ENCODE peak calls at places on chromosomes 7 and 10, in four cellular contexts. G is tibial nerve, N is IMR-90, K is right cardiac atrium. H is an unnamed sample. For H3K27me3 and H3K4me1, the result is how much of the 10 kb centered on the place peaks cover.

GRCh38 chr10:132712291-132712690 is 73.7 kb downstream of the NKX6-2 start:
- DNase-seq in G (no peak), N (no peak), K (no peak), H (no peak)

GRCh38 chr7:115662120-115662519 is 368.4 kb downstream of the TFEC start:
- DNase-seq in G (no peak), N (peak), K (no peak), H (no peak)

GRCh38 chr10:129744896-129745750 is 219.0 kb downstream of the EBF3 start:
- DNase-seq in G (no peak), N (no peak), K (no peak), H (no peak)

GRCh38 chr7:72404743-72405142 is 7.4 kb downstream of the CALN1 start:
- DNase-seq in G (no peak), N (no peak), K (no peak), H (no peak)

GRCh38 chr10:131238669-131239280 is 72.7 kb downstream of the TCERG1L start:
- DNase-seq in G (no peak), N (no peak), K (no peak), H (no peak)

GRCh38 chr7:80087768-80088170 is 46.9 kb upstream of the GNAI1 start:
- DNase-seq in G (no peak), N (no peak), K (no peak), H (no peak)

GRCh38 chr7:108525327-108525984 is 479 bp downstream of the PNPLA8 start:
- DNase-seq in G (no peak), N (peak), K (peak), H (no peak)

GRCh38 chr7:156903232-156903909 is 10.4 kb upstream of the LMBR1 start:
- DNase-seq in G (peak), N (peak), K (peak), H (peak)

GRCh38 chr7:5607958-5608656 is 173.4 kb downstream of the RNF216 start:
- DNase-seq in G (no peak), N (no peak), K (no peak), H (no peak)

GRCh38 chr7:106386958-106387357 is 102.2 kb upstream of the NAMPT start:
- DNase-seq in G (no peak), N (no peak), K (no peak), H (no peak)

GRCh38 chr7:125563964-125564529 is 634.4 kb upstream of the POT1 start:
- DNase-seq in G (no peak), N (no peak), K (no peak), H (no peak)

GRCh38 chr10:89481662-89482061 is 53.7 kb downstream of the SLC16A12 start:
- DNase-seq in G (no peak), N (peak), K (no peak), H (no peak)

GRCh38 chr10:71766717-71767419 is 6.5 kb downstream of the VSIR start:
- DNase-seq in G (peak), N (peak), K (peak), H (no peak)

GRCh38 chr10:72567421-72567820 is 58.5 kb downstream of the MICU1 start:
- DNase-seq in G (no peak), N (peak), K (peak), H (no peak)

GRCh38 chr10:49312291-49312869 is 13.4 kb downstream of the C10orf71 start:
- DNase-seq in G (no peak), N (no peak), K (no peak), H (no peak)

GRCh38 chr10:72809033-72809432 is 84.5 kb upstream of the OIT3 start:
- DNase-seq in G (no peak), N (peak), K (no peak), H (no peak)

GRCh38 chr7:39465055-39465929 is 100.9 kb upstream of the YAE1 start:
- DNase-seq in G (peak), N (peak), K (peak), H (peak)

GRCh38 chr7:2978403-2978802 is 65.3 kb downstream of the CARD11 start:
- DNase-seq in G (peak), N (no peak), K (no peak), H (no peak)

GRCh38 chr10:35882422-35883150 is 240.5 kb upstream of the FZD8 start:
- DNase-seq in G (no peak), N (no peak), K (no peak), H (no peak)

GRCh38 chr10:111106081-111106480 is 29.3 kb downstream of the ADRA2A start:
- DNase-seq in G (no peak), N (no peak), K (no peak), H (no peak)

GRCh38 chr7:158955932-158956804 is 99.8 kb downstream of the DYNC2I1 start:
- DNase-seq in G (no peak), N (no peak), K (no peak), H (no peak)

GRCh38 chr7:134448359-134449229 is 10.3 kb downstream of the AKR1B1 start:
- DNase-seq in G (no peak), N (peak), K (no peak), H (no peak)

GRCh38 chr10:44395902-44396670 is 11.2 kb upstream of the CXCL12 start:
- DNase-seq in G (no peak), N (no peak), K (no peak), H (no peak)

GRCh38 chr10:66639351-66639750 is 286.5 kb upstream of the LRRTM3 start:
- DNase-seq in G (no peak), N (peak), K (no peak), H (no peak)
- H3K27me3 ChIP-seq in G (under half), N (under half), K (under half), H (under half)

GRCh38 chr7:27109533-27110162 is 7.2 kb upstream of the HOXA2 start:
- DNase-seq in G (no peak), N (peak), K (no peak), H (no peak)
- H3K27ac ChIP-seq in G (peak), N (peak), K (no peak), H (no peak)

DNA sequence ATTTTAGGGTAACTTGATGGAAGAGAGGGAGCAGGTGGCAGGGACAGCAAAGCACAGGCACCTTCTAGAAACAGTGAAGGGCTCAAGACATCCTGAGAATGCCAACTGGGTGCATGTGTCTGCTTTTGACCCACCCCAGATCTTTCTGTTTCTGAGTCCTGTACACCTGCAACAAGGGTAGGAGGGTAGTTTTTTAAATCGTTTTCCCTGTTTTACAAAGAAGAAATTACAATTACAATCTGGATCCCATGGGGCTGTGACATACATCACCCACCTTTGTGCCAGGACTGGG is 19.7 kb downstream of the KLF6 start:
- DNase-seq in G (no peak), N (no peak), K (no peak), H (no peak)
- H3K4me1 ChIP-seq in G (under half), N (under half), K (under half), H (under half)

GRCh38 chr10:14160299-14160698 is 170.4 kb downstream of the FRMD4A start:
- DNase-seq in G (no peak), N (no peak), K (no peak), H (no peak)

GRCh38 chr10:14158575-14158974 is 172.1 kb downstream of the FRMD4A start:
- DNase-seq in G (no peak), N (no peak), K (no peak), H (no peak)

GRCh38 chr10:14162626-14163344 is 167.9 kb downstream of the FRMD4A start:
- DNase-seq in G (no peak), N (no peak), K (no peak), H (no peak)

DNA sequence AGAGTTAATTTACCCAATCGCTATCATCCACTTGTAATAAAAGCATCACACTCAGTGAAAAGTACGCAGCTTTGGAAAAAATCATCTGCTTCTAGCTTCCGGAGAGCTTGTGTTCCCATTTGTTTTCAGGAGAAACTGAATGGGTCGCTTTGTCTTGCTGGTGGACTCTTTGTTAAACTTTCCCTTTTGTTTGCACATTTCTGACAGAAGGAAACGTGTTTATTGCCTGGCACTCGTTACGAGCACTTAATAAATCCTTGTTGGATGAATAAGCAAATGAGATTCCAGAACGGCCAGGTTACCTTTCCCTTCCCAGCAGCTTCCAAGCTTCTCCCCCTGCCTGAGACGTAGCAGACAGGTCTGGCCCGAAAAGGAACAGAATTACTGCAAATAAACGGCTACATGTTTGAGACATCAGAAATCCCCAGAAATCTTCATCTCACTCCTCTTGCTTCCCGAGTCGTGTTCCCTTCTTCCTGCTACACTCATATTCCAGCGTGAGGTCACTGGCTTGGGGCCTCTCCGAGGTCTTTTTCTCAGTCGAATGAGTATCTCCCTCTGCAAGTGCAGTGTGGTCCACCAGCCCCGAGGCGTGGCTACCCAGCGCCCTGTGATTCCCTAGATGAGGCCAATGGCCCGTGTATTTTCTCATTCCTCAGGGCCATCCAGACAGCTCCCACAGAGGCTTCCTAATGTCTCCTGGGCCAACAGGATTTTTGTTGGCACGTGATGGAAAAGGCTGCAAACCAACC is 167.2 kb downstream of the FRMD4A start:
- DNase-seq in G (no peak), N (no peak), K (no peak), H (no peak)
- H3K27me3 ChIP-seq in G (under half), N (under half), K (under half), H (under half)

GRCh38 chr7:130869918-130870317 is 135.9 kb upstream of the KLF14 start:
- DNase-seq in G (no peak), N (no peak), K (no peak), H (no peak)

GRCh38 chr7:130874071-130874915 is 140.3 kb upstream of the KLF14 start:
- DNase-seq in G (no peak), N (peak), K (no peak), H (no peak)

GRCh38 chr7:130875265-130875741 is 141.3 kb upstream of the KLF14 start:
- DNase-seq in G (no peak), N (peak), K (no peak), H (peak)

GRCh38 chr7:130872341-130872740 is 138.3 kb upstream of the KLF14 start:
- DNase-seq in G (no peak), N (peak), K (no peak), H (no peak)

GRCh38 chr7:130872756-130873448 is 138.9 kb upstream of the KLF14 start:
- DNase-seq in G (no peak), N (peak), K (no peak), H (no peak)
- H3K27ac ChIP-seq in G (no peak), N (peak), K (no peak), H (no peak)

GRCh38 chr7:140403878-140404564 is at the start of gene RAB19:
- DNase-seq in G (no peak), N (no peak), K (no peak), H (peak)
- H3K4me1 ChIP-seq in G (under half), N (under half), K (under half), H (under half)

GRCh38 chr7:16004661-16005060 is 318.2 kb upstream of the MEOX2 start:
- DNase-seq in G (no peak), N (no peak), K (no peak), H (no peak)

DNA sequence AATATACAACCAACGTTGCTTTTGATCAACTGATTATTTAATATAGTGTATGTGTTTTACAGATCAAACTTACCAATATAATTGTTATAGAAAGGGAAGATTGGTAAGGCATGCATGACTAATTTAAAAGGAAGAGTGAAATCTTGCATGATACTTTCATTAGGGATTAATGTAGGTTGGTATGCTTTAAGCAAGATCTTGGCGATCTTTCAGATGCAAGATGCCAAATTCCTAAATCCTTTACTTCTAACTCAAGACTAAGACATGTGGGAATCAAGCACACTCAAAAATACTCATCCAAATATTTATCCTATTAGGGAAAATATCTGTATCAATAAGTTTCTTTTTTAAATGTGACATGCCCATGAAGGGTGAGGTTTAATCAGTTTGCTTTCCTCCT is 321.4 kb upstream of the MEOX2 start:
- DNase-seq in G (no peak), N (no peak), K (no peak), H (no peak)
- H3K27me3 ChIP-seq in G (under half), N (under half), K (under half), H (under half)

DNA sequence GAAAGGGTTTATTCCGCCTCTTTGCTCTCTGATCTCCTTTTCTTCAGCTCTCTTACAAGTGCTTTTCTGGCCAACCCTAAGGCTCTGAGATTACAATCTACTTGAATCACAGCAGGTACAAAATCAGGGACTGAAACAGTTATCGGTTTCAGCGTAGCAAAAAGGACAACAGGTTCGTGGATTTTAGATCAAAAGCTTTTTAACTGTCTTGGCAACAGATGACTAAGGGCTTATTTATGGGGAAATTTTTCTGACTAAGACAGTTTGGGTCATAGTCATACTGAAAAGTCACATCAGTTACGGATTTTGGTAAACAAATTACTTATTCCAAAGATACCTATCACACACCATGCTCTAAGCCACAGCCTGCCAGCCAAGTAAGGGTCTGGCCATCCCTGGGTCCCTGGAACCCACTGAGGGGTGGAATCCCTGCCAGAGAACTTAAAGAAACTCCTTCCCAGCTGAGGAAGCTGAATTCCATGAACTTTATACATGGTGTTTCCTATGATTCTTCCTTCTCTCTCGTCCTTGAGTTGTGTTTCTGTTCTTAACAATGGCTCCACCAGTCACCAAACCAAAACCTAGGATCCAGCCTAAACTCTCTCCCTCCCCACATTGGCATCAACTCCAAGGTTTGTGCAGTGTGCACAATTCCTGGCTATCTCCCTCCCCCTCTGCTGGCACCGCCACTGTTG is 169.3 kb downstream of the FAM107B start:
- DNase-seq in G (no peak), N (peak), K (no peak), H (no peak)
- H3K27ac ChIP-seq in G (peak), N (peak), K (no peak), H (peak)

DNA sequence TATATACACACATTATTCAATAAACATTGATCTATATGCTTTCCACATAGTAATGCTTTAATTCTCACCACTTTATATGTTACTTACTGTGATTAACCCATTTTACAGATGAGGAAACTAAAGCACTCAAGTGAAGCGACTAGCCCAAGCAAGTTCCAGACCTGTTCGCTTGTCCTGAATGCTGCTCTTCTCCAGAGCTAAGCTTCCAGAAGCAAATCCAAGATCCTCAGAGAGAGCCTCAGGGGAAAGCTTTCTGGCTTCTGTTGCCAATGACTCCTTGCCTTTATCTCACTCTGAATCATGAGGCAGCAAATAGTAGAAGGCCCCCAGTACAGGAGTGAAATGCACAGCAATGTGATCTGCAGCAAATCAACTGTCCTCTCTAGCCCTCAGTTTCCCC is 32.2 kb downstream of the XPNPEP1 start:
- DNase-seq in G (no peak), N (peak), K (no peak), H (no peak)
- H3K4me1 ChIP-seq in G (under half), N (under half), K (under half), H (under half)

GRCh38 chr10:99234067-99234738 is 1.4 kb downstream of the HPSE2 start:
- DNase-seq in G (peak), N (peak), K (peak), H (no peak)

GRCh38 chr10:99234739-99235468 is 748 bp downstream of the HPSE2 start:
- DNase-seq in G (no peak), N (peak), K (no peak), H (no peak)

GRCh38 chr10:99236627-99237309 is 1.1 kb upstream of the HPSE2 start:
- DNase-seq in G (no peak), N (no peak), K (no peak), H (no peak)

GRCh38 chr10:99235469-99235871 is at the start of gene HPSE2:
- DNase-seq in G (no peak), N (no peak), K (no peak), H (no peak)

GRCh38 chr10:99235872-99236626 is 397 bp upstream of the HPSE2 start:
- DNase-seq in G (no peak), N (no peak), K (peak), H (no peak)
- H3K27me3 ChIP-seq in G (under half), N (half or more), K (under half), H (under half)